ENCODE peak calls at places on chromosomes 4 and X, in eight cellular contexts. One of them, this sample, is unnamed.
A peak's percentile ranks its signal among the peaks of the same experiment; 100 is the strongest.

GRCh38 chrX:40006025-40007017 is 91.4 kb downstream of the BCOR start:
- DNase-seq in Peyer's patch: peak; percentile 69
- DNase-seq in psoas muscle: peak; percentile 80
- DNase-seq in ascending aorta: no peak
- DNase-seq in upper lobe of right lung: peak; percentile 73
- DNase-seq in cardiac muscle cell: peak; percentile 50
- DNase-seq in breast epithelium: no peak
- DNase-seq in adrenal gland: peak; percentile 36
- DNase-seq in this sample: peak; percentile 12

GRCh38 chr4:19927381-19927780 is 324.3 kb upstream of the SLIT2 start:
- DNase-seq in Peyer's patch: no peak
- DNase-seq in psoas muscle: no peak
- DNase-seq in ascending aorta: no peak
- DNase-seq in upper lobe of right lung: no peak
- DNase-seq in cardiac muscle cell: peak; percentile 42
- DNase-seq in breast epithelium: no peak
- DNase-seq in adrenal gland: no peak
- DNase-seq in this sample: no peak

GRCh38 chr4:1596393-1596792 is 87.7 kb downstream of the FAM53A start:
- DNase-seq in Peyer's patch: no peak
- DNase-seq in psoas muscle: peak; percentile 5
- DNase-seq in ascending aorta: no peak
- DNase-seq in upper lobe of right lung: peak; percentile 34
- DNase-seq in cardiac muscle cell: no peak
- DNase-seq in breast epithelium: no peak
- DNase-seq in adrenal gland: no peak
- DNase-seq in this sample: no peak

GRCh38 chr4:18388029-18388428 is 366.5 kb upstream of the LCORL start:
- DNase-seq in Peyer's patch: no peak
- DNase-seq in psoas muscle: no peak
- DNase-seq in ascending aorta: no peak
- DNase-seq in upper lobe of right lung: no peak
- DNase-seq in cardiac muscle cell: no peak
- DNase-seq in breast epithelium: no peak
- DNase-seq in adrenal gland: no peak
- DNase-seq in this sample: no peak

GRCh38 chr4:114272226-114272625 is 292.8 kb upstream of the ARSJ start:
- DNase-seq in Peyer's patch: no peak
- DNase-seq in psoas muscle: no peak
- DNase-seq in ascending aorta: no peak
- DNase-seq in upper lobe of right lung: no peak
- DNase-seq in cardiac muscle cell: peak; percentile 77
- DNase-seq in breast epithelium: no peak
- DNase-seq in adrenal gland: no peak
- DNase-seq in this sample: no peak

GRCh38 chrX:104343408-104344129 is 88.8 kb upstream of the ESX1 start:
- DNase-seq in Peyer's patch: peak; percentile 34
- DNase-seq in psoas muscle: no peak
- DNase-seq in ascending aorta: no peak
- DNase-seq in upper lobe of right lung: no peak
- DNase-seq in cardiac muscle cell: peak; percentile 86
- DNase-seq in breast epithelium: no peak
- DNase-seq in adrenal gland: peak; percentile 67
- DNase-seq in this sample: peak; percentile 43

GRCh38 chr4:157459789-157460188 is 239.3 kb downstream of the GRIA2 start:
- DNase-seq in Peyer's patch: no peak
- DNase-seq in psoas muscle: no peak
- DNase-seq in ascending aorta: no peak
- DNase-seq in upper lobe of right lung: no peak
- DNase-seq in cardiac muscle cell: no peak
- DNase-seq in breast epithelium: no peak
- DNase-seq in adrenal gland: no peak
- DNase-seq in this sample: peak; percentile 48

GRCh38 chr4:114005569-114006442 is 26.4 kb upstream of the ARSJ start:
- DNase-seq in Peyer's patch: no peak
- DNase-seq in psoas muscle: no peak
- DNase-seq in ascending aorta: no peak
- DNase-seq in upper lobe of right lung: no peak
- DNase-seq in cardiac muscle cell: peak; percentile 69
- DNase-seq in breast epithelium: no peak
- DNase-seq in adrenal gland: no peak
- DNase-seq in this sample: no peak

GRCh38 chr4:72313121-72313520 is 255.9 kb downstream of the ADAMTS3 start:
- DNase-seq in Peyer's patch: no peak
- DNase-seq in psoas muscle: no peak
- DNase-seq in ascending aorta: no peak
- DNase-seq in upper lobe of right lung: no peak
- DNase-seq in cardiac muscle cell: no peak
- DNase-seq in breast epithelium: peak; percentile 23
- DNase-seq in adrenal gland: no peak
- DNase-seq in this sample: no peak

GRCh38 chrX:82412851-82413250 is 1095.2 kb upstream of the POU3F4 start:
- DNase-seq in Peyer's patch: no peak
- DNase-seq in psoas muscle: no peak
- DNase-seq in ascending aorta: no peak
- DNase-seq in upper lobe of right lung: no peak
- DNase-seq in cardiac muscle cell: no peak
- DNase-seq in breast epithelium: no peak
- DNase-seq in adrenal gland: no peak
- DNase-seq in this sample: no peak

GRCh38 chrX:128781506-128781905 is 729.3 kb upstream of the ACTRT1 start:
- DNase-seq in Peyer's patch: peak; percentile 39
- DNase-seq in psoas muscle: no peak
- DNase-seq in ascending aorta: no peak
- DNase-seq in upper lobe of right lung: no peak
- DNase-seq in cardiac muscle cell: peak; percentile 2
- DNase-seq in breast epithelium: no peak
- DNase-seq in adrenal gland: peak; percentile 58
- DNase-seq in this sample: peak; percentile 68

GRCh38 chrX:134711135-134711941 is 53.1 kb upstream of the PLAC1 start:
- DNase-seq in Peyer's patch: no peak
- DNase-seq in psoas muscle: no peak
- DNase-seq in ascending aorta: no peak
- DNase-seq in upper lobe of right lung: no peak
- DNase-seq in cardiac muscle cell: no peak
- DNase-seq in breast epithelium: no peak
- DNase-seq in adrenal gland: no peak
- DNase-seq in this sample: no peak

GRCh38 chrX:25596881-25597280 is 541.3 kb upstream of the MAGEB18 start:
- DNase-seq in Peyer's patch: no peak
- DNase-seq in psoas muscle: no peak
- DNase-seq in ascending aorta: no peak
- DNase-seq in upper lobe of right lung: no peak
- DNase-seq in cardiac muscle cell: peak; percentile 34
- DNase-seq in breast epithelium: no peak
- DNase-seq in adrenal gland: no peak
- DNase-seq in this sample: no peak

GRCh38 chr4:170089743-170090666 is at the start of gene AADAT:
- DNase-seq in Peyer's patch: peak; percentile 71
- DNase-seq in psoas muscle: peak; percentile 89
- DNase-seq in ascending aorta: no peak
- DNase-seq in upper lobe of right lung: peak; percentile 91
- DNase-seq in cardiac muscle cell: peak; percentile 82
- DNase-seq in breast epithelium: no peak
- DNase-seq in adrenal gland: peak; percentile 69
- DNase-seq in this sample: peak; percentile 96

GRCh38 chr4:185004562-185005208 is 13.6 kb upstream of the HELT start:
- DNase-seq in Peyer's patch: no peak
- DNase-seq in psoas muscle: peak; percentile 59
- DNase-seq in ascending aorta: no peak
- DNase-seq in upper lobe of right lung: peak; percentile 74
- DNase-seq in cardiac muscle cell: no peak
- DNase-seq in breast epithelium: peak; percentile 38
- DNase-seq in adrenal gland: peak; percentile 37
- DNase-seq in this sample: peak; percentile 78

GRCh38 chr4:138845051-138845450 is 170.5 kb upstream of the NOCT start:
- DNase-seq in Peyer's patch: no peak
- DNase-seq in psoas muscle: no peak
- DNase-seq in ascending aorta: no peak
- DNase-seq in upper lobe of right lung: no peak
- DNase-seq in cardiac muscle cell: no peak
- DNase-seq in breast epithelium: no peak
- DNase-seq in adrenal gland: no peak
- DNase-seq in this sample: peak; percentile 95

GRCh38 chr4:3192188-3192587 is 56.8 kb upstream of the MSANTD1 start:
- DNase-seq in Peyer's patch: no peak
- DNase-seq in psoas muscle: no peak
- DNase-seq in ascending aorta: no peak
- DNase-seq in upper lobe of right lung: no peak
- DNase-seq in cardiac muscle cell: no peak
- DNase-seq in breast epithelium: no peak
- DNase-seq in adrenal gland: no peak
- DNase-seq in this sample: no peak

GRCh38 chr4:107987916-107988762 is 1.6 kb upstream of the HADH start:
- DNase-seq in Peyer's patch: no peak
- DNase-seq in psoas muscle: no peak
- DNase-seq in ascending aorta: no peak
- DNase-seq in upper lobe of right lung: no peak
- DNase-seq in cardiac muscle cell: no peak
- DNase-seq in breast epithelium: peak; percentile 59
- DNase-seq in adrenal gland: no peak
- DNase-seq in this sample: no peak

GRCh38 chr4:158710814-158711213 is 12.4 kb downstream of the PPID start:
- DNase-seq in Peyer's patch: no peak
- DNase-seq in psoas muscle: no peak
- DNase-seq in ascending aorta: no peak
- DNase-seq in upper lobe of right lung: no peak
- DNase-seq in cardiac muscle cell: peak; percentile 29
- DNase-seq in breast epithelium: no peak
- DNase-seq in adrenal gland: no peak
- DNase-seq in this sample: no peak

GRCh38 chr4:126123933-126124332 is 809.2 kb downstream of the FAT4 start:
- DNase-seq in Peyer's patch: no peak
- DNase-seq in psoas muscle: no peak
- DNase-seq in ascending aorta: no peak
- DNase-seq in upper lobe of right lung: no peak
- DNase-seq in cardiac muscle cell: peak; percentile 0
- DNase-seq in breast epithelium: no peak
- DNase-seq in adrenal gland: no peak
- DNase-seq in this sample: no peak

GRCh38 chr4:26290276-26290675 is 30.5 kb upstream of the RBPJ start:
- DNase-seq in Peyer's patch: no peak
- DNase-seq in psoas muscle: no peak
- DNase-seq in ascending aorta: no peak
- DNase-seq in upper lobe of right lung: no peak
- DNase-seq in cardiac muscle cell: no peak
- DNase-seq in breast epithelium: no peak
- DNase-seq in adrenal gland: no peak
- DNase-seq in this sample: no peak

GRCh38 chr4:2786794-2787229 is 6.1 kb upstream of the SH3BP2 start:
- DNase-seq in Peyer's patch: no peak
- DNase-seq in psoas muscle: peak; percentile 60
- DNase-seq in ascending aorta: no peak
- DNase-seq in upper lobe of right lung: no peak
- DNase-seq in cardiac muscle cell: no peak
- DNase-seq in breast epithelium: no peak
- DNase-seq in adrenal gland: no peak
- DNase-seq in this sample: no peak

GRCh38 chrX:23637187-23637586 is 30.1 kb upstream of the PRDX4 start:
- DNase-seq in Peyer's patch: no peak
- DNase-seq in psoas muscle: no peak
- DNase-seq in ascending aorta: no peak
- DNase-seq in upper lobe of right lung: no peak
- DNase-seq in cardiac muscle cell: no peak
- DNase-seq in breast epithelium: no peak
- DNase-seq in adrenal gland: no peak
- DNase-seq in this sample: no peak
- TF ChIP-seq CTCF in Peyer's patch: no peak
- TF ChIP-seq CTCF in psoas muscle: no peak
- TF ChIP-seq CTCF in ascending aorta: no peak
- TF ChIP-seq CTCF in upper lobe of right lung: no peak
- TF ChIP-seq CTCF in cardiac muscle cell: no peak
- TF ChIP-seq CTCF in breast epithelium: no peak
- TF ChIP-seq CTCF in adrenal gland: no peak
- TF ChIP-seq CTCF in this sample: no peak

DNA sequence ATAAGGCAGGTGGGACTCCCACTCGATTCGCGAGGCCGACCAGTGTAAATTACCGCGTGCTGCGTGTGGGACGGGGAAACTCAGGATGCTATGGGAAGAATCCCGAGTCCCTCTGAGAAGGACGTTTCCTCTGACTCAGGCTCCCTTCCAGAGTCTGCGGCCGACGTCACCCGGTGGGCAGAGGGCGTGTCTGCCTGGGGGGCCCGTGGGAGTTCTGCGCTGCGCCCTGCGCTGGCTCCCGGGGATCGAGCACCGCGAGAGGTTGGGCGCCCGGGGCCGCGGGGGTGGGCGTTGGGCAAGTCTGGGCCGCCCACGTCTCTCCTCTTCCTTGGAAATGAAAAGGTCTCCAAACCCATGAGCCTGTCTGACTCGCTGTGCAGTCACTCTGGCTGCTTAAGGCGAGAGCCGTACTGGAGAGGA is 546 bp downstream of the NIPAL1 start:
- DNase-seq in Peyer's patch: peak; percentile 81
- DNase-seq in psoas muscle: peak; percentile 55
- DNase-seq in ascending aorta: no peak
- DNase-seq in upper lobe of right lung: peak; percentile 78
- DNase-seq in cardiac muscle cell: peak; percentile 61
- DNase-seq in breast epithelium: peak; percentile 37
- DNase-seq in adrenal gland: peak; percentile 71
- DNase-seq in this sample: peak; percentile 45
- H3K27ac ChIP-seq in Peyer's patch: peak overlapping the region; percentile 96
- H3K27ac ChIP-seq in psoas muscle: peak overlapping the region; percentile 84
- H3K27ac ChIP-seq in ascending aorta: no peak overlapping the region
- H3K27ac ChIP-seq in upper lobe of right lung: no peak overlapping the region
- H3K27ac ChIP-seq in cardiac muscle cell: peak overlapping the region; percentile 79
- H3K27ac ChIP-seq in breast epithelium: peak overlapping the region; percentile 75
- H3K27ac ChIP-seq in adrenal gland: peak overlapping the region; percentile 24
- H3K27ac ChIP-seq in this sample: no peak overlapping the region

DNA sequence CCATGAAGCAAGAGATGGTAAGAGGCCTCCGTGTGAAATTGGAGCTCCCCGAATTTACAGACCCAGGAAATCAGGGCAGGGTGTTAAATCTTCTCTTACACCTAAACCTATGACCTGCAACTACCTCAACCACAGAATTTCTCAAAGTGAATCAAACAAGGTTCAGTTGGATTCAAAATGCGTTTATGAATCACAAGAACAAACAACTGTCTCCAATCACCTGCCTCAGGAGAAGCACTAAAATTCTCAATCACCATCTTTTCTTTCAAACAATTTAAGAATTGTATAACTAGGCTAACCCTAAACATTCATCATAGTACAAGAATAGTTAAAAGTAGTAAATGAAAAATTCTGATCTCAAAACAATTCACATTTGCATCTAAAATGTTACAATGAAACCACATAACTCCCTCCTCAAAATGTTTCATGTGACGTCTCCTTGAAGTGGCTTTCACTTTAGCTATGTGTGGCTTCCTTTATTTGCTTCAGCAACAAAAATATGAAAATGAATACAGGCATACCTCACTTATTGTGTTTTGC is 19.2 kb downstream of the PPP3CA start:
- DNase-seq in Peyer's patch: no peak
- DNase-seq in psoas muscle: no peak
- DNase-seq in ascending aorta: no peak
- DNase-seq in upper lobe of right lung: no peak
- DNase-seq in cardiac muscle cell: no peak
- DNase-seq in breast epithelium: no peak
- DNase-seq in adrenal gland: no peak
- DNase-seq in this sample: no peak
- H3K4me3 ChIP-seq in Peyer's patch: no peak overlapping the region
- H3K4me3 ChIP-seq in psoas muscle: no peak overlapping the region
- H3K4me3 ChIP-seq in ascending aorta: no peak overlapping the region
- H3K4me3 ChIP-seq in upper lobe of right lung: no peak overlapping the region
- H3K4me3 ChIP-seq in cardiac muscle cell: no peak overlapping the region
- H3K4me3 ChIP-seq in breast epithelium: no peak overlapping the region
- H3K4me3 ChIP-seq in adrenal gland: no peak overlapping the region
- H3K4me3 ChIP-seq in this sample: no peak overlapping the region

GRCh38 chrX:108177321-108177990 is 85.9 kb downstream of the ATG4A start:
- DNase-seq in Peyer's patch: no peak
- DNase-seq in psoas muscle: no peak
- DNase-seq in ascending aorta: no peak
- DNase-seq in upper lobe of right lung: no peak
- DNase-seq in cardiac muscle cell: no peak
- DNase-seq in breast epithelium: no peak
- DNase-seq in adrenal gland: no peak
- DNase-seq in this sample: no peak
- TF ChIP-seq CTCF in Peyer's patch: no peak
- TF ChIP-seq CTCF in psoas muscle: no peak
- TF ChIP-seq CTCF in ascending aorta: no peak
- TF ChIP-seq CTCF in upper lobe of right lung: no peak
- TF ChIP-seq CTCF in cardiac muscle cell: no peak
- TF ChIP-seq CTCF in breast epithelium: no peak
- TF ChIP-seq CTCF in adrenal gland: no peak
- TF ChIP-seq CTCF in this sample: no peak

This sample was measured in WERI-Rb-1.